ENCODE peak calls at places on chromosomes 1 and 21, in seven cellular contexts. E is mammary epithelial cell, Y is left ventricle myocardium inferior, H is Panc1, P is heart left ventricle, S is transverse colon, X is adrenal gland. W is an unnamed sample. For H3K4me1, the result is how much of the 10 kb centered on the place peaks cover.

GRCh38 chr1:179141592-179142244 is 59.8 kb downstream of the TOR3A start:
- DNase-seq in X (no peak), Y (no peak), H (no peak), P (no peak), E (peak), S (no peak), W (no peak)

GRCh38 chr21:45383111-45383614 is 21.8 kb upstream of the COL18A1 start:
- DNase-seq in Y (peak), P (peak), E (no peak), H (no peak), X (no peak), S (no peak), W (no peak)

GRCh38 chr1:213244664-213245091 is 193.6 kb downstream of the RPS6KC1 start:
- DNase-seq in H (no peak), S (peak), Y (no peak), X (peak), P (no peak), E (peak), W (no peak)

GRCh38 chr1:246267896-246268295 is 239.2 kb downstream of the SMYD3 start:
- DNase-seq in E (no peak), P (no peak), Y (no peak), H (no peak), X (no peak), S (no peak), W (no peak)

GRCh38 chr1:29646161-29646775 is 409.9 kb downstream of the PTPRU start:
- DNase-seq in X (no peak), P (no peak), H (no peak), Y (no peak), S (no peak), E (no peak), W (peak)

GRCh38 chr1:57206038-57206437 is 217.8 kb downstream of the DAB1 start:
- DNase-seq in E (no peak), Y (no peak), H (no peak), S (no peak), P (no peak), X (no peak), W (no peak)

GRCh38 chr1:248853668-248854375 is 5.1 kb downstream of the ZNF692 start:
- DNase-seq in X (no peak), Y (no peak), E (no peak), S (no peak), H (no peak), P (no peak), W (peak)

GRCh38 chr1:242435200-242435599 is 89.3 kb downstream of the PLD5 start:
- DNase-seq in E (no peak), X (no peak), Y (no peak), S (no peak), H (no peak), P (no peak), W (no peak)

GRCh38 chr1:32464191-32464715 is 619 bp upstream of the ZBTB8B start:
- DNase-seq in Y (no peak), X (no peak), E (peak), S (no peak), P (no peak), H (no peak), W (no peak)

GRCh38 chr1:240178366-240178765 is 86.7 kb downstream of the FMN2 start:
- DNase-seq in H (no peak), Y (no peak), P (no peak), X (no peak), S (no peak), E (no peak), W (no peak)

GRCh38 chr1:64006276-64007051 is 197.0 kb upstream of the UBE2U start:
- DNase-seq in P (no peak), S (no peak), X (peak), H (peak), Y (no peak), E (peak), W (no peak)

GRCh38 chr21:26449161-26449560 is 123.9 kb downstream of the CYYR1 start:
- DNase-seq in S (no peak), X (no peak), E (peak), P (no peak), H (no peak), Y (no peak), W (no peak)

DNA sequence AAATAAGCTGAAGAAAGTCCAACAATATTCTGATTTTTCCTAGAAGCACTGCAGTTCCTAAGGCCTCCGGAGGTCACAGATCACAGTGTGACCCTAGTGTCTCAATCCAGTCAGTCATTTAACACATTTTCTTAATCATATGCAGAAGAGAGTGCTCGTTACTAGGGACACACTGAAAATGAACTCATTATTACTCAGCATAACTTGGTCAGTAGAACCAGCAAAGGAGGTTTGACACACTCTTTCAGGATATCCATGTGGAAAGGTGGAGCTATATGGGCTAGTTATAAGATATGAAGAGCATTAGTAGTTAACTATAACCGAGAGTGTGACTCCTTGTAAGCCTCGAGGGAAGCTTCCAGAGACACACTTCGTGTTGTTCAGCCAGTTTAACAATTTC is 5.0 kb downstream of the SIPA1L2 start:
- DNase-seq in Y (no peak), S (no peak), X (no peak), E (peak), P (no peak), H (no peak), W (no peak)
- H3K4me1 ChIP-seq in Y (half or more), S (half or more), X (under half), E (under half), P (half or more), H (under half), W (half or more)

DNA sequence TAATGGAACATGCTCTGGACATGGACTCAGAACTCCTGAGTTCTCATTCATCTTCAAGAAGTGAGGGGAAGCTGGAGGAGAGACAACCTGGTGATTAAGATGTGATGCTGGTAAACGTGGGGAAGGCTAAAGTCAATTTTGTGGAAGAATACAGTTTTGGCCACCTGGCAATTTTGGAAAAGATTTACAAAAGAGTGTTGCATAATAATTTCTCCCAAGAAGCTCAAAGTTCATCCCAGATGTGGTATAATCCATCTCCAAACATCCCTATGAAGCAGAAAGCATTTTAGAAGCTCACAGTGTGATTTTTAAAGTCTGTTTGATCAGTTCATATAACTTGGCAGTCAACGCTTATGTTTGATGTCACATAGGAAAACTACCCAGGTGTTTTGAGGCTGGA is 208.7 kb downstream of the LMX1A start:
- DNase-seq in X (no peak), H (no peak), Y (no peak), P (no peak), S (no peak), E (no peak), W (no peak)
- TF ChIP-seq CTCF in X (no peak), H (no peak), Y (no peak), P (no peak), S (no peak), E (no peak), W (no peak)

GRCh38 chr21:43608664-43609063 is 50.6 kb downstream of the HSF2BP start:
- DNase-seq in E (no peak), X (no peak), H (no peak), Y (no peak), P (no peak), S (no peak), W (no peak)

GRCh38 chr21:43609501-43610340 is 49.6 kb downstream of the HSF2BP start:
- DNase-seq in E (peak), S (peak), X (peak), Y (no peak), P (no peak), H (no peak), W (no peak)

GRCh38 chr21:43608225-43608624 is 51.1 kb downstream of the HSF2BP start:
- DNase-seq in S (no peak), E (peak), X (no peak), H (no peak), P (no peak), Y (no peak), W (no peak)

GRCh38 chr21:43613755-43614638 is 45.3 kb downstream of the HSF2BP start:
- DNase-seq in H (no peak), E (no peak), X (no peak), Y (no peak), P (no peak), S (no peak), W (no peak)

GRCh38 chr21:43611598-43612369 is 47.5 kb downstream of the HSF2BP start:
- DNase-seq in X (peak), P (peak), Y (peak), S (peak), E (peak), H (no peak), W (peak)
- H3K4me1 ChIP-seq in X (under half), P (under half), Y (under half), S (under half), E (under half), H (under half), W (under half)

DNA sequence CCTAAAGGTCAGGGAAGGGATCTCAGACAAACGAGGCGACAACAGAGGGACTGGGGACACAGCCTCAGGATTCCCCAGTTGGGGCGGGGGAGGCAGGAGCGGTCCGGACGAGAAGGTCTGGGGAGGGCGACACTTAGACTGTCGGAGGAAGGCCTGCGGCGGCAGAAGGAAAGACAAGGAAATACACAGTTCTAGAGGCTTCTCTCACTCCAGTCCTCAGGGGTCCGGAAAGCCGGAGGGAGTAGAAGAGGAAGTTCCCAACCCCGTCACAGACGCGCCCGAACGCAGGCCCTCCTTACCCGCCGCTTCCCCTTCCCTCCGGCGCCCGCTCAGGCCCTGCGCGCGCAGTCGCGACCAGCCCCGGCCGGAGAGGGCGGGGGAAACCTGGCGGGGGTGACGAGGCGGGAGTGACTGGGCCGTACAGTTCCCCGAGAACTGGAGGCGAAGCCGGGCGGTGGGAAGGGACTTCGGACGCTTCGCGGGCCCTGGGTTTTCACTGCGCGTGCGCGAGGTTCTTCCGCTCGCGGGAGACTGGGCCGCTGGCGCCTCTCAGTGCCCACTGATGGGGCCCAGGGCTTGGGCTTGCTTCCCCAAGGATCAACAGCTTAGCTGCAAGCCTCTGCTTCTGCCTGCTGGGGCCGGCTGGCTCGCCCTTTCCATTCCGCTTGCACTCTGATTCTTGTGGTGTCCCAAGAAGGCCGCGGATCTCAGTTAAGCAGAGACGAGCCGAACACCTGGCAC is at the start of gene IPP:
- DNase-seq in Y (peak), S (peak), X (peak), H (peak), E (peak), P (peak), W (peak)
- TF ChIP-seq CTCF in Y (peak), S (no peak), X (peak), H (no peak), E (peak), P (no peak), W (no peak)

W was measured in right atrium auricular region.